ENCODE peak calls at places on chromosomes 2 and 18, in ten cellular contexts. W, N, V, M, J, B, Q, I, P and Y are unnamed samples.

GRCh38 chr2:65483763-65484162 is 51.4 kb upstream of the SPRED2 start:
- DNase-seq in I (no peak), N (no peak), P (no peak), B (no peak), Q (no peak), J (no peak), W (no peak), V (no peak), M (no peak), Y (no peak)

GRCh38 chr2:102166189-102166845 is 20.5 kb upstream of the IL1RL2 start:
- DNase-seq in Q (peak), W (no peak), B (peak), J (no peak), M (peak), P (peak), N (peak), V (peak), I (no peak), Y (peak)

GRCh38 chr2:126864861-126865260 is 33.8 kb upstream of the TEX51 start:
- DNase-seq in B (no peak), M (peak), P (no peak), N (no peak), J (peak), Q (no peak), I (no peak), V (no peak), W (no peak), Y (no peak)

GRCh38 chr2:128732976-128733431 is 414.3 kb upstream of the HS6ST1 start:
- DNase-seq in Q (peak), W (no peak), V (no peak), N (no peak), P (no peak), J (peak), B (no peak), I (no peak), M (no peak), Y (no peak)

GRCh38 chr2:56008661-56009411 is 85.3 kb upstream of the EFEMP1 start:
- DNase-seq in B (no peak), Q (peak), I (no peak), P (peak), V (peak), N (peak), J (no peak), M (peak), W (peak), Y (no peak)

GRCh38 chr2:202030676-202031075 is 3.0 kb upstream of the FZD7 start:
- DNase-seq in I (no peak), N (no peak), W (no peak), V (no peak), J (no peak), B (no peak), P (no peak), Q (peak), M (no peak), Y (no peak)

GRCh38 chr18:11666831-11667230 is 22.2 kb upstream of the GNAL start:
- DNase-seq in I (no peak), J (no peak), W (no peak), Q (no peak), B (no peak), P (no peak), M (no peak), N (no peak), V (no peak), Y (no peak)

GRCh38 chr2:221567231-221567760 is 4.8 kb downstream of the EPHA4 start:
- DNase-seq in Q (no peak), J (no peak), I (no peak), V (no peak), W (no peak), N (no peak), P (no peak), M (no peak), B (no peak), Y (no peak)

GRCh38 chr2:96089356-96090180 is 26.8 kb downstream of the ADRA2B start:
- DNase-seq in P (peak), J (peak), B (peak), V (no peak), I (peak), W (no peak), M (no peak), N (peak), Q (no peak), Y (no peak)

GRCh38 chr2:220891405-220891804 is 680.7 kb downstream of the EPHA4 start:
- DNase-seq in J (no peak), W (no peak), V (no peak), M (peak), I (no peak), P (no peak), N (no peak), B (no peak), Q (peak), Y (no peak)

GRCh38 chr2:122656403-122656802 is 901.0 kb downstream of the TSN start:
- DNase-seq in M (no peak), N (no peak), P (no peak), V (no peak), Q (no peak), J (no peak), I (no peak), B (no peak), W (no peak), Y (no peak)

GRCh38 chr2:207122914-207123744 is 42.6 kb downstream of the KLF7 start:
- DNase-seq in V (no peak), J (no peak), M (no peak), B (no peak), P (no peak), Q (no peak), W (no peak), I (no peak), N (no peak), Y (no peak)

GRCh38 chr2:22894761-22895160 is 490.2 kb upstream of the KLHL29 start:
- DNase-seq in Q (no peak), B (no peak), W (no peak), J (no peak), V (no peak), P (no peak), M (no peak), I (no peak), N (no peak), Y (no peak)

GRCh38 chr2:231573096-231573495 is 19.6 kb upstream of the TEX44 start:
- DNase-seq in W (no peak), J (no peak), V (no peak), P (no peak), M (no peak), I (no peak), N (no peak), Q (no peak), B (no peak), Y (no peak)

GRCh38 chr2:230798769-230799399 is 65.9 kb upstream of the ITM2C start:
- DNase-seq in W (no peak), J (no peak), B (no peak), N (no peak), P (no peak), M (peak), V (no peak), I (no peak), Q (peak), Y (peak)

GRCh38 chr18:40293311-40293710 is 1661.7 kb upstream of the PIK3C3 start:
- DNase-seq in B (no peak), M (no peak), I (no peak), J (no peak), Q (no peak), N (no peak), V (no peak), P (no peak), W (no peak), Y (no peak)

GRCh38 chr2:191678437-191679110 is 638 bp downstream of the NABP1 start:
- DNase-seq in I (peak), W (peak), M (peak), J (no peak), N (peak), V (peak), Q (no peak), B (peak), P (peak), Y (peak)

GRCh38 chr2:191680639-191681038 is 2.7 kb downstream of the NABP1 start:
- DNase-seq in I (no peak), J (no peak), N (no peak), Q (no peak), W (no peak), M (no peak), V (no peak), B (no peak), P (no peak), Y (no peak)

GRCh38 chr2:191677646-191678436 is at the start of gene NABP1:
- DNase-seq in I (peak), J (peak), N (peak), V (peak), W (peak), P (peak), B (peak), M (peak), Q (peak), Y (peak)

GRCh38 chr2:191682148-191682547 is 4.2 kb downstream of the NABP1 start:
- DNase-seq in Q (peak), B (no peak), V (no peak), P (no peak), I (no peak), N (no peak), J (no peak), W (no peak), M (no peak), Y (no peak)

DNA sequence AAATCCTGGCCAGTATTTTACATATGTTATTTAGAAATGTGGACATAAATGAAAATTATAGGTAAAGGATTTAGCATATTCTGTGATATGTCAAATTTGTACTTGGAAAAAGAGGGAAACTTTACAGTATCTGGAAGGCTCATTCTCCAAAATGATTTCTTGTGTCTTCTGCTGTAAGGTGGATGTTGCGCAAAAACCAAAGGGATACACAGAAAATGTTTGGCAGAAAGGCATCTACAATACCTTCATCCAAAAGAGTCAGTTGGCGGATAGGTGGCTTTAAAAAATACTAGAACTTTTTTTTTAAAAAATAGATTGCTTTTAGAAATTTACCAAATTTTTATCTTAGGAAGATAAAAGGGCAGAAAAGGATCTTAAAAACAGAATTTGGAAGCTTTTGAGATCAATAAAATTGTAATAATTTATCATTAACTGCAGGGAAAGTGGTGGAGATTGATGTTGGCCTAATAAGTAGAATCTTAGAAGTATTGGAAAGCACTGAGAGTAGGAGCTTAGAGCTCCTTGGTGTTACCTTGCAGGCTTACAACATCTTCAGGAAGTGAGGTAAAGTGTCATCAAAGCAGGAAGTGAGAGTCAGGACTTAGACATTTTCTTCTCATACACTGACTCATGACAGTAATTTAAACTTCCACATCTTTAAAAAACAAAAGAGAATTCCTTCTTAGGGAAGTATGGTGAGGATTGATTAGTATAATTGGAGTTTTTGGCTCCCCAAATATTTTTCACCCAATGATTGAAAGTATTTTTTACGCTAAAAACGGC is 2.1 kb downstream of the NABP1 start:
- DNase-seq in M (peak), P (no peak), J (no peak), Q (peak), W (no peak), V (no peak), I (no peak), B (no peak), N (no peak), Y (peak)
- TF ChIP-seq POLR2A in M (no peak), P (no peak), J (no peak), Q (peak), W (no peak), V (no peak), I (no peak), B (no peak), N (no peak), Y (no peak)

GRCh38 chr2:241506793-241507429 is 1.5 kb downstream of the STK25 start:
- DNase-seq in B (no peak), V (no peak), W (no peak), J (no peak), P (no peak), N (no peak), I (peak), Q (no peak), M (no peak), Y (no peak)
- TF ChIP-seq POLR2A in B (no peak), V (no peak), W (no peak), J (no peak), P (no peak), N (no peak), I (no peak), Q (no peak), M (no peak), Y (no peak)

DNA sequence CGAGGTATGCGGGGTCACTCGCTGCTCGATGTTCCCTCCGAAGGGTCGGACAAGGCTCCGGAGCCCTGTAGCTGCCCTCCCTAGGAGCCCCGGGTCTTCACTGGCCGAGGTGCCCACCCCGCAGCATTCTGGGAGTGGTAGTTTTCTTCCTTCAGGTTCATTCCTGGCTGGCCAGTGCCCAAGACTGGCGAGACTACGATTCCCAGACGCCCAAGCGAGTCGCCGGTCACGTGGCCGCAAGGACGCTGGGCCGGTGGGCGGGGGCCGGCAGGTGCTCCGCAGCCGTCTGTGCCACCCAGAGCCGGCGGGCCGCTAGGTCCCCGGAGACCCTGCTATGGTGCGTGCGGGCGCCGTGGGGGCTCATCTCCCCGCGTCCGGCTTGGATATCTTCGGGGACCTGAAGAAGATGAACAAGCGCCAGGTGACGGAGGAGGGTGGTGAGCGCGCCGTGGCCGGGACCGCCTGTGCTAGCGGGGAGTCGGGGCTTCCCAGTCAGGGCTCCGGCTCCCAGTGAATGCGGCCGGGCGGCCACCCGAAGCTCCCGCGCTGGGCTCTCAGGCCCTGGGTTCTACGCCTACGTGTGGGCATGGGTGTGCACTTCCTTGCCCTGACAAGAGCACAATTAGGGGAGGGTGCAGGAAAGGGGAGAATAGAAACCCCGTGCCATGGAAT is at the start of gene SEC11C:
- DNase-seq in J (peak), W (peak), Q (peak), B (peak), M (peak), P (peak), V (peak), I (peak), N (peak), Y (peak)
- TF ChIP-seq POLR2A in J (no peak), W (no peak), Q (no peak), B (peak), M (peak), P (no peak), V (peak), I (no peak), N (no peak), Y (peak)

DNA sequence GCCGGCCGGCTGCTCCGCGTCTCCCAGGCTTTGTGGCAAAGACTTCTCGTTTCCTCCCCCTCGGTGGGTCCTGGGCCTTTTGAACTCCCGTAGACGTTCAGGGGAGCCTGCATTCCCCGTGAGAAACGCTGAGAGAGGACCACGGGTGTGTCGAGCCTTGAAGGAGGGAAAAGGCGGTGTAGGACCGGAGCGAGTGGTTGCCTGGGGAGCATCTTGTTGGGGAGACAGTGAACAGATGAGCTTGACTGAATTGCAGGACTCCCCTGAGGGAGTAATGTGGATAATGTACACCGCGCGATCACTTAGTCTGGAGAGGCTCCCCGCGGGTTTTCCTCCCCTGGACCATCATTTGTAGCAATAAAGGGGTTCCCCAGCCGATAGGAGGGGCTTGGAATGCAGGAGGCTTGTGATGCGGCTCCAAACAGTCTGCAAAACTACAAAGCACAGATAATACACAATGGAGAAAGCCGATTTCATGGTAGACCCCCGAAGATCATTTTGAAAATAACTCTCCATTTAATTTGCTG is 769 bp downstream of the ALMS1 start:
- DNase-seq in N (no peak), P (no peak), Q (no peak), B (no peak), W (no peak), I (no peak), V (no peak), J (no peak), M (no peak), Y (no peak)
- TF ChIP-seq POLR2A in N (no peak), P (no peak), Q (no peak), B (peak), W (no peak), I (no peak), V (no peak), J (no peak), M (no peak), Y (peak)

DNA sequence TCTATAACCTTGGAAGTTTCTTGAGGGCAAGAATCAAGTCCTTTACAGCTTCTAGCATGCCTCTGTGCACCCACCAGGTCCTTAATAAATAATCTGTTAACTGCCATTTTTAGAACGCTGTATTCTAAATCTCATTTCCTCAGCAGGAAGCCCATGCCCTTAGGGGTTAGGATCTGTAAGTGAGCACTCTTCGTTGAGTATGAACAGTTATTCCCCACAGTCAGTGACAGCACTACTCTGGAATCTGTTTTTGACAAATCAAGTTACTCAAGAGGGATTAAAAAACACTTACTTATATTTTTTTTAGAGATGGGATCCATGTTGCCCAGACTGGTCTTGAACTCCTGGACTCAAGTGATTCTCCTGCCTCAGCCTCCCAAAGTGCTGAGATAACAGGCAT is 14.6 kb downstream of the PAIP2B start:
- DNase-seq in P (no peak), J (no peak), M (no peak), V (no peak), B (no peak), N (no peak), I (no peak), Q (no peak), W (no peak), Y (no peak)
- TF ChIP-seq POLR2A in P (no peak), J (no peak), M (no peak), V (no peak), B (no peak), N (no peak), I (no peak), Q (no peak), W (no peak), Y (no peak)

GRCh38 chr18:58534535-58535301 is 94.2 kb downstream of the ALPK2 start:
- DNase-seq in J (no peak), W (no peak), M (no peak), B (no peak), P (no peak), I (no peak), V (no peak), Q (no peak), N (no peak), Y (no peak)

GRCh38 chr18:58536187-58536516 is 92.7 kb downstream of the ALPK2 start:
- DNase-seq in J (no peak), M (no peak), N (no peak), I (no peak), B (no peak), V (no peak), Q (no peak), P (no peak), W (no peak), Y (no peak)

GRCh38 chr18:58536534-58537271 is 92.2 kb downstream of the ALPK2 start:
- DNase-seq in P (no peak), N (no peak), M (no peak), B (no peak), V (no peak), I (no peak), J (no peak), W (no peak), Q (no peak), Y (no peak)

GRCh38 chr18:58533771-58534170 is 95.1 kb downstream of the ALPK2 start:
- DNase-seq in N (no peak), P (no peak), V (no peak), J (no peak), W (no peak), M (no peak), I (no peak), B (no peak), Q (no peak), Y (no peak)

GRCh38 chr18:58535340-58536186 is 93.3 kb downstream of the ALPK2 start:
- DNase-seq in Q (peak), P (no peak), V (no peak), W (no peak), M (no peak), N (no peak), B (no peak), J (no peak), I (no peak), Y (no peak)
- TF ChIP-seq POLR2A in Q (no peak), P (no peak), V (no peak), W (no peak), M (no peak), N (no peak), B (no peak), J (no peak), I (no peak), Y (no peak)

DNA sequence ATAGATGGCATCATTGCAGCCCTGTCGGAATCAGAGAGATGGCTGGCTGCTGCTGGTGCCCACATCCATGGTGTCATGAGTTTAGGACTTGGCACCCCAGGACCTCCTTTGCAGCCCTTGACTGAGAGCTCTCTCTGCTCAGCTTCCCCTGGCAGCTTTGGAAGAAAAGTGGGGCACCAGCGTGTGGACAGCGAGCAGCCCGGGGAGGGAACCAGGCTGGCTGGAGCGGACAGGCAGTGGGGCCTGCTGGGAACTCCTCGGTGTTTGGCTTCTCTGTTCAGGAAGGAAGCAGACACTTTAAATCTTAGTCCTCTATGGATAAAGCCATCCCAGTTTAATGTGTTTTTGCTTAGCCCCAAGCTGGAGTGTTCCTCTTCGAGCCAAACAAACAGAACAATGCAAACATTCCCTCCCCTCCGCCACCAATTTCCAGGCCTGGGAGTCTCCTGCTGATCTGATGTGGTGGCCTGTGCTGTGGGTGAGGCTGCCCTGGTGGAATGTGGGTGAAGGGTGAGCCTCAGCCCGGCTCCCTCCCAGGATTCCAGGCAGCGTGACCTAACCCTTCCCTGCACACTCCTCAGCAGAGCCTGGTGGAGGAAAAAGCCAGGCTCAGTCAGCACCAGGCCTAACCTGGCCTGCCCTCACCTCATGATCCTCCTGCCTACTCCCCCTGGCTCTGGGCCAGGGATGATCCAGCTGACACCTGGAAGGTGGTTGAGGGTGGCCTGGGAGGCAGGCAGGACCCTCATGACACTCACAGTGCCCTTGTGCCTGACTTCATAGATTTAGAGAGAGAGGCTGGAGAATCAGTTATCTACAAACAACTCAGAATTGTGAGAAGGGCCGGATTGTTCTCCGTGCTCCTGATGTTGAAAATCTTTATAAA is 21.6 kb upstream of the ITGB6 start:
- DNase-seq in I (no peak), B (peak), W (no peak), P (peak), V (peak), Q (peak), M (peak), N (no peak), J (no peak), Y (no peak)
- TF ChIP-seq POLR2A in I (no peak), B (no peak), W (no peak), P (no peak), V (no peak), Q (no peak), M (no peak), N (no peak), J (no peak), Y (no peak)